ENCODE peak calls at places on chromosomes 2 and 18, in six cellular contexts. L, U, I, Y, K and X are unnamed samples.

GRCh38 chr2:6392966-6393365 is 472.7 kb downstream of the CMPK2 start:
- DNase-seq in K (no peak), L (no peak), U (no peak), Y (no peak), I (no peak), X (no peak)

GRCh38 chr2:59584958-59585357 is 968.5 kb downstream of the BCL11A start:
- DNase-seq in K (peak), I (peak), U (peak), Y (no peak), L (no peak), X (no peak)

GRCh38 chr2:43312751-43313641 is 86.6 kb upstream of the ZFP36L2 start:
- DNase-seq in L (no peak), Y (peak), U (no peak), I (no peak), K (no peak), X (peak)

GRCh38 chr2:26515771-26516170 is 37.8 kb upstream of the OTOF start:
- DNase-seq in I (no peak), K (no peak), L (no peak), Y (no peak), U (no peak), X (no peak)

GRCh38 chr2:112577756-112578155 is 6.7 kb upstream of the CHCHD5 start:
- DNase-seq in Y (peak), K (peak), U (no peak), I (no peak), L (no peak), X (peak)

GRCh38 chr2:191917967-191918651 is 71.2 kb upstream of the CAVIN2 start:
- DNase-seq in L (no peak), I (no peak), K (no peak), Y (no peak), U (no peak), X (no peak)

GRCh38 chr2:191218292-191218898 is 26.8 kb upstream of the MYO1B start:
- DNase-seq in I (peak), L (peak), K (peak), U (peak), Y (peak), X (peak)

GRCh38 chr2:241014224-241014623 is 15.8 kb downstream of the SNED1 start:
- DNase-seq in U (no peak), K (no peak), I (no peak), Y (no peak), L (no peak), X (no peak)

GRCh38 chr18:49976810-49977209 is 163.5 kb upstream of the ACAA2 start:
- DNase-seq in U (no peak), I (no peak), Y (no peak), K (no peak), L (no peak), X (no peak)

DNA sequence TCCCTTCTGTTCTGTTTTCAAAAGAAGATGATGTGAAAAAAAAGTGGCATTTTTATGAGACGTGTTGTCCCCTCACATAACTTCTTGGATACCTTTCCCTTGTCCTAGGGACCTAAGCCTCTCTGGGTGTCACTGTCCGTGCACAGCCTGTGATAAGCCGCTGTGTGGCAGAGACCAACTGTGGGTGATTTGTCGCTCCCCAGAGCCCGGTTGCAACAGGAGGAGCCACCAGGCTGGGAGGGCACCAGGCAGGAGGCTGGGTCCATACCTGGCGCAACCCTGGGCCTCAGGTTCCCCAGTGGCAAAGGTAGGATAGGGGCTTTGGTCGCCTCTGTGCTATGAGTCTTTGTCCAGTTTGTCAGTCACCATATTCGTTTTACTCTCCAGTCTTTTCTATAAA is 82.1 kb downstream of the AGAP1 start:
- DNase-seq in I (no peak), K (no peak), U (no peak), Y (no peak), L (no peak), X (no peak)
- H4K8ac ChIP-seq in I (no peak), K (no peak), U (no peak), Y (no peak), L (no peak), X (no peak)

GRCh38 chr18:28109781-28110460 is 67.0 kb downstream of the CDH2 start:
- DNase-seq in K (no peak), U (no peak), L (no peak), I (no peak), Y (no peak), X (no peak)
- H2AK5ac ChIP-seq in K (no peak), U (no peak), L (no peak), I (no peak), Y (peak), X (no peak)

GRCh38 chr2:8602809-8603208 is 79.0 kb upstream of the ID2 start:
- DNase-seq in Y (no peak), K (no peak), I (no peak), L (no peak), U (no peak), X (no peak)

GRCh38 chr2:8597526-8598225 is 84.2 kb upstream of the ID2 start:
- DNase-seq in K (no peak), Y (no peak), U (no peak), I (no peak), L (no peak), X (no peak)

GRCh38 chr2:8599421-8600242 is 82.2 kb upstream of the ID2 start:
- DNase-seq in I (no peak), L (no peak), U (no peak), Y (no peak), K (no peak), X (no peak)

GRCh38 chr2:8597094-8597493 is 84.8 kb upstream of the ID2 start:
- DNase-seq in U (no peak), K (no peak), I (no peak), Y (no peak), L (no peak), X (no peak)

DNA sequence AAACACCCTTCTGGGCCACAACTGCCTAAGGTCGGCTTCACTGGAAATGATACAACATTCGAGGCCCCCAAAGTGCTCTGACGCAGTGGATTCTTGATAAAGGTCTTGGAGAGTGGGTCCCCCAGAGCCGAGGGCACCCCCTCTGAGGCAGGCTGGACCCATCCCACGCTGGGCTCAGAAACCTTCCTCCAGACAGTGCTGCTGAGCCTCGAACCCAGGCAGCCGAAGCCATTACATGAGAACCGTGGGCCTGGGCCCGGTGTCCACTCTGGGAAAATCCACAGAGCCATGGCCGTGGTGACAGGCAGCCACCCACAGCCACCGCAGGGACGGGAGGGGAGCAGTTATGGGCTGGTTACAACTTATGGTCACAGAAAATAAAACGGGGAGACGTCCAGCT is 81.4 kb upstream of the ID2 start:
- DNase-seq in Y (no peak), L (no peak), U (no peak), K (no peak), I (no peak), X (no peak)
- H2BK120ac ChIP-seq in Y (no peak), L (no peak), U (no peak), K (no peak), I (no peak), X (no peak)

GRCh38 chr2:169478745-169479256 is 493 bp upstream of the BBS5 start:
- DNase-seq in K (no peak), U (no peak), L (no peak), I (no peak), Y (no peak), X (no peak)

GRCh38 chr2:169476459-169476858 is 2.8 kb upstream of the BBS5 start:
- DNase-seq in I (no peak), U (no peak), K (no peak), L (no peak), Y (peak), X (no peak)

GRCh38 chr2:169479257-169480078 is at the start of gene BBS5:
- DNase-seq in Y (peak), L (peak), K (peak), I (peak), U (peak), X (peak)

GRCh38 chr2:169480079-169480465 is 778 bp downstream of the BBS5 start:
- DNase-seq in Y (peak), K (peak), U (no peak), L (no peak), I (no peak), X (no peak)

DNA sequence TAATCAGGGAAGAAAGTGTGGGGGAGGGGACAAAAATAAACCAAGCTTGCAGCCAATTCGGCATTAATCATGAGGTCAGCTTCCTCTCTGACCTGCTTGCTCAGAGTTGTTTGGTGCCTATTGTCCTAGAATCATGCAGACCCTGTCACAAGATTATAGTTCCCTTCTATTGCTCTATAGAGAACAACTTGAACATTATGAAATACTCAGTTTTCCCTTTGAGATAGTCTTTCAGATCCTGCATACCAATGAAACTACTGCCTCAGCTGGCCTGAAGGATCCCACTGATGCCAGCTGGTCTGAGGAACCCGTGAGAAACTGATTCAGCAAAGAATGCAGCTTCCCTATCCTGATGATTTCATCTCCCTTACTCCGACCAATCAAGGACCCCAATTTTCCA is 955 bp upstream of the BBS5 start:
- DNase-seq in I (no peak), U (no peak), L (no peak), Y (peak), K (peak), X (no peak)
- H4K8ac ChIP-seq in I (no peak), U (no peak), L (no peak), Y (peak), K (no peak), X (no peak)

DNA sequence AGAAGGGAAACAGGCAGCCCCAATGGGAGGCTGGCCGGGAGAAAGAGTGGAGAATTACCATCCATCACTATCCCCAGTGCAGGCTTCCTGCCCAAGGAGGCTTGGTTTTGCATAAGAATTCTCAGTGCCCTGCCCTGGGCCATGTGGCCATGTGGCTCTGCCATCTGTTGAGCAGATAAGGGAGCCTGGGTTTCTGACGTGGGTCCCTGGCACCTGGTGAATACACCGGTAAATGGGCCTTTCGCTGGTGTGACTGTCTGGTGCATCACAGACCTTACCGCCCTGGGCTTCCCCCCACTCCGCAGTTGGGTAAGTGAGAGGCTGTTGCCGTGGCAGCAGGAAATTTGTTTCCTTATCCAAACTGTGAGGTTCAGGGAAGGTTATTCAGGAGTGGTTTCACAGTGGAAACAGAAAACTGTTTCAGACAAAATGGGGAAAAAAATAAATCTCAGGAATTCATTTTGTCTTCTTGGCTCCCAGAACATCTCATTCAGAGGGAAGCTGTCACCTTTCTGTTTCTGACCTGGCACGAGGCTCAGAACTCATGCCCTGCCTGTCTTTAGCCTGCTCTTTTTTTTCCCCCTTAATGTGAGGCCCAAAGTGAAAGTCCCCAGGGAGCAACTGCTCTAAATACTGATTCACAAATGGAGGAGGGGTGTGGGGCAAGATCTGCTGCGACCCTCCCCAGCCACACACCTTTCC is 54.7 kb upstream of the TMEM163 start:
- DNase-seq in U (peak), K (peak), I (peak), L (no peak), Y (no peak), X (peak)
- H2AK5ac ChIP-seq in U (peak), K (no peak), I (no peak), L (no peak), Y (no peak), X (no peak)

GRCh38 chr2:219387284-219388126 is at the start of gene DNPEP:
- DNase-seq in L (peak), U (peak), Y (peak), I (peak), K (peak), X (peak)

GRCh38 chr2:219388127-219388844 is 574 bp upstream of the DNPEP start:
- DNase-seq in I (peak), U (peak), L (peak), Y (peak), K (peak), X (peak)

GRCh38 chr2:219386532-219387280 is 1.0 kb downstream of the DNPEP start:
- DNase-seq in I (peak), U (no peak), Y (no peak), L (peak), K (no peak), X (no peak)

GRCh38 chr2:219385958-219386520 is 1.7 kb downstream of the DNPEP start:
- DNase-seq in U (no peak), L (no peak), I (no peak), Y (no peak), K (no peak), X (no peak)

GRCh38 chr2:219388845-219389156 is 1.1 kb upstream of the DNPEP start:
- DNase-seq in I (no peak), L (no peak), K (no peak), Y (no peak), U (no peak), X (no peak)
- H2BK120ac ChIP-seq in I (no peak), L (no peak), K (no peak), Y (peak), U (no peak), X (no peak)

GRCh38 chr2:197088694-197089093 is 162.2 kb upstream of the PGAP1 start:
- DNase-seq in Y (peak), K (no peak), I (no peak), L (no peak), U (no peak), X (peak)

GRCh38 chr2:197092431-197092830 is 165.9 kb upstream of the PGAP1 start:
- DNase-seq in U (no peak), Y (peak), I (no peak), L (no peak), K (no peak), X (peak)

GRCh38 chr2:197086500-197086899 is 160.0 kb upstream of the PGAP1 start:
- DNase-seq in L (no peak), K (no peak), I (no peak), U (no peak), Y (no peak), X (no peak)

GRCh38 chr2:197089659-197090058 is 163.2 kb upstream of the PGAP1 start:
- DNase-seq in Y (no peak), I (no peak), L (no peak), U (no peak), K (no peak), X (no peak)

GRCh38 chr2:197090713-197091367 is 164.3 kb upstream of the PGAP1 start:
- DNase-seq in I (peak), Y (no peak), K (peak), U (peak), L (no peak), X (no peak)
- H4K8ac ChIP-seq in I (no peak), Y (no peak), K (no peak), U (no peak), L (no peak), X (peak)